ENCODE peak calls at places on chromosomes 6 and 20, in five cellular contexts. R is K562, S is HepG2, A is GM23338, F is SK-N-SH. Q is an unnamed sample.

GRCh38 chr20:10219452-10219791 is 792 bp downstream of the SNAP25 start:
- DNase-seq in R (peak), S (no peak), A (peak), F (peak), Q (no peak)

GRCh38 chr20:4601630-4602296 is 119.9 kb upstream of the PRND start:
- DNase-seq in R (no peak), S (no peak), A (no peak), F (peak), Q (no peak)

GRCh38 chr6:42251500-42251899 is 33.8 kb upstream of the MRPS10 start:
- DNase-seq in R (no peak), S (no peak), A (no peak), F (no peak), Q (no peak)

GRCh38 chr20:38275815-38276550 is 15.4 kb upstream of the KIAA1755 start:
- DNase-seq in R (no peak), S (peak), A (no peak), F (no peak), Q (no peak)

GRCh38 chr6:163554663-163555062 is 140.1 kb downstream of the QKI start:
- DNase-seq in R (peak), S (peak), A (peak), F (peak), Q (no peak)

GRCh38 chr20:18176318-18176785 is 38.7 kb downstream of the KAT14 start:
- DNase-seq in R (no peak), S (peak), A (peak), F (no peak), Q (no peak)

GRCh38 chr20:24998631-24999445 is 6.3 kb upstream of the APMAP start:
- DNase-seq in R (no peak), S (no peak), A (no peak), F (no peak), Q (no peak)

GRCh38 chr20:10337291-10337690 is 96.7 kb downstream of the MKKS start:
- DNase-seq in R (no peak), S (no peak), A (no peak), F (no peak), Q (no peak)

GRCh38 chr20:54093423-54094267 is 23.3 kb upstream of the BCAS1 start:
- DNase-seq in R (no peak), S (no peak), A (no peak), F (no peak), Q (no peak)

GRCh38 chr20:18974660-18975059 is 161.1 kb downstream of the SCP2D1 start:
- DNase-seq in R (no peak), S (no peak), A (no peak), F (no peak), Q (no peak)

GRCh38 chr6:77430506-77430905 is 32.8 kb downstream of the HTR1B start:
- DNase-seq in R (no peak), S (no peak), A (no peak), F (no peak), Q (no peak)

GRCh38 chr6:113684382-113684901 is 172.7 kb upstream of the MARCKS start:
- DNase-seq in R (no peak), S (peak), A (no peak), F (no peak), Q (no peak)

GRCh38 chr20:373171-373890 is 7.2 kb upstream of the TRIB3 start:
- DNase-seq in R (peak), S (peak), A (peak), F (peak), Q (no peak)

GRCh38 chr6:157563611-157564284 is 182.8 kb downstream of the ZDHHC14 start:
- DNase-seq in R (no peak), S (no peak), A (no peak), F (no peak), Q (peak)

GRCh38 chr6:167676000-167676665 is 150.6 kb upstream of the AFDN start:
- DNase-seq in R (no peak), S (peak), A (no peak), F (no peak), Q (no peak)

DNA sequence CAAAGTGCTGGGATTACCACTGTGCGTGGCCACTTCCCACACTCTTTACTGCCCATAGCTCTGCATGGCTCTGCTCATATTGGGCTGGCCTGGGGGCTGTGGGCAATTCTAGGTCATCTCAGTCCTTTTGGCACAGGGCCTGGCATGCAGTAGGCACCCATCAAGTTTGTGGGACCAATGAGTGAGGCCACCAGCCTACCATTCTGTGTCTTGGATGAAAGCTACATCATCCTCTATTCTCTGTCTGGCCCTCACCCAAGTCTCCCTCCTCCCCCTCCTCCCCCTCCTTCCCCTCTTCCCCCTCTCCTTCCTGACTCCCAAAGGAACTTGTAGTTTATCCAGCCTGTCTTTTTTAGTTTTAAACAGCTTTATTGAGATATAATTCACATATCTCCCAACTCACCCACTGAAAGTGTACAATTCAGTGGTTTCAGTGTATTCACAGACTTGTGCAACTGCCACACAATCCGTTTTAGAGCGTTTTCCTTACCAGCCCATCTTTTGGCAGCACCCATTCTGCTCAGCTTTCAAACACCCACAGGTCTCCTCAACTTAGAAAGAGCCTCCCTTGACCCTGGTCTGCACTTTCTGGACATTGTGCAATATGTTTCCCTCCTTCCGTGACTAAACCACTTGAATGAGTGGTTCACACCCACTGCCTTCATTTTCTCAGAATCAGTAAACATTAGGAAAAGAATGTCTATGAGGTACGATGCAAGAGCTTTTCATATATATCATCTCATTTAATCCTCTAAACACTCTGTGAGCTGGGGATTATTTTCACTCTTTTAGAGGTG is 21.5 kb upstream of the MRPS18A start:
- DNase-seq in R (no peak), S (no peak), A (no peak), F (no peak), Q (no peak)
- H3K4me2 ChIP-seq in R (no peak), S (no peak), A (no peak), F (no peak), Q (no peak)

DNA sequence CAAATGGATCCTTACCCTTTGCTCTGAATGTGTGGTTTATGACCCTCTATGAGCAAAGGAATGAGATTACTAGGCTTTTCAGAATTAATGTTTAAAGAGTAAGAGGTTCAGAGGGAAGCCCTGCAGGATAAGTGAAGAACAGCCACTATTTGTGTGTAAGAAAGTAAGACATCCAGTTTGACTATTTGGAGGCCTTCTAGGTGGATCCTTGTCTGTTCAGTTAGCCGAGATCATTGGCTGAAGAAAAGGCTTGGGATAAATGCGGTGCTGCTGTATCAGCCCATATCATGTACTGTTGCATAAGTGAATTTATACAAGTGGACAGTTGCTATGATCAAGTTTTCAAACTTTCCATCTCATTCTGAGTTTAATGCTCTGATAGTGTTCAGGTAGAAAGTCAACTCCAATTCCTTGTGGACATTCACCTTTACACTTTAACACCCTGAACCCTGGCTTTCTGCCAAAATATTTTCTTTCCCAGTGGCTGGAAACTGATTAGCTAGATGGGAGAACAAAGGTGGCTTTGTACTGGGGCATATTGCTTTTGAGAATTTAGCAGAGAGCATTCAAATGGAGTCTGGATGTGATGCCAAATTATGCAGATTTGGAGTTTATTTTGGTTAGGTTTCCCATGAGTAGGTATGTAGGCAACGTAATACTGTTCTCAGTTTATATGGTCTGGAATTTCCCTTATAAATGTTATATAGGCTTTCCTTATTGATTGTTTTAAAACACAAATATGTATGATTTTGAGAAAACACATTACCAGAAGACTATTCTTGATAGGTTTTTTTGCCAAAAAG is 15.0 kb downstream of the PARD6B start:
- DNase-seq in R (no peak), S (peak), A (no peak), F (no peak), Q (no peak)
- TF ChIP-seq POLR2AphosphoS5 in R (no peak), S (no peak), A (no peak), F (no peak), Q (no peak)

GRCh38 chr6:41093729-41094128 is 21.0 kb downstream of the NFYA start:
- DNase-seq in R (no peak), S (no peak), A (no peak), F (no peak), Q (no peak)

GRCh38 chr6:41100871-41101287 is 28.1 kb downstream of the NFYA start:
- DNase-seq in R (no peak), S (no peak), A (peak), F (no peak), Q (no peak)

GRCh38 chr6:41103792-41104324 is 31.1 kb downstream of the NFYA start:
- DNase-seq in R (no peak), S (no peak), A (no peak), F (no peak), Q (no peak)

GRCh38 chr6:41097467-41098090 is 24.8 kb downstream of the NFYA start:
- DNase-seq in R (no peak), S (no peak), A (no peak), F (no peak), Q (no peak)

GRCh38 chr6:41098366-41098765 is 25.6 kb downstream of the NFYA start:
- DNase-seq in R (no peak), S (no peak), A (no peak), F (no peak), Q (no peak)
- H3K4me2 ChIP-seq in R (no peak), S (no peak), A (no peak), F (no peak), Q (no peak)

GRCh38 chr20:50395258-50395729 is 114.9 kb upstream of the PTPN1 start:
- DNase-seq in R (no peak), S (no peak), A (no peak), F (no peak), Q (no peak)
- TF ChIP-seq POLR2AphosphoS5 in R (no peak), S (no peak), A (no peak), F (no peak), Q (no peak)

GRCh38 chr6:139308936-139309603 is 17.3 kb upstream of the TXLNB start:
- DNase-seq in R (no peak), S (peak), A (no peak), F (no peak), Q (no peak)

GRCh38 chr6:139311826-139312225 is 20.0 kb upstream of the TXLNB start:
- DNase-seq in R (no peak), S (no peak), A (no peak), F (no peak), Q (no peak)

GRCh38 chr6:139316622-139317317 is 25.0 kb upstream of the TXLNB start:
- DNase-seq in R (no peak), S (no peak), A (no peak), F (no peak), Q (no peak)

GRCh38 chr6:139313784-139314545 is 22.2 kb upstream of the TXLNB start:
- DNase-seq in R (no peak), S (no peak), A (peak), F (no peak), Q (no peak)

DNA sequence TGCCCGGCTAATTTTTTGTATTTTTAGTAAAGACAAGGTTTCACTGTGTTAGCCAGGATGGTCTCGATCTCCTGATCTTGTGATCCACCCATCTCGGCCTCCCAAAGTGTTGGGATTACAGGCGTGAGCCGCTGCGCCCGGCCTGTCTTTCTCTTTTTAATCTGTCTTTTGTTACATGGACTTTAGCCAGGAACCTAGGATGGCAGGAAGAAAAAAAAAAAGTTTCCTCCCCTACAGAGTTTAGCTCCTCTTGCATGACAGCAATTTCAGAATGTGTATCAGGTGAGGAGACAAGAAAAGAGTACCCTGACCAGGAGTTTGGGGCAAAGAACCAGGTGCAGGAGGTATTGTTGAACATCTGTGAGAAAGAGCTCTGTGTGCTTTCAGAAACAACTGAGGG is 21.4 kb upstream of the TXLNB start:
- DNase-seq in R (no peak), S (no peak), A (peak), F (no peak), Q (no peak)
- H3K4me2 ChIP-seq in R (no peak), S (no peak), A (peak), F (no peak), Q (no peak)

Q was measured in GM12878.